ENCODE peak calls at places on chromosomes 6 and 20, in six cellular contexts. One of them, this sample, is unnamed.

GRCh38 chr6:25681848-25682247 is 29.8 kb downstream of the SCGN start:
- DNase-seq in nephron progenitor cell: no peak
- DNase-seq in stimulated activated CD4-positive, alpha-beta T cell treated with anti-CD3 and anti-CD28 coated beads, Interleukin-12 subunit alpha, Interleukin-12 subunit beta, amount 100 ng/mL, for 48 hours: no peak
- DNase-seq in HS-27A: no peak
- DNase-seq in fibroblast of mammary gland: no peak
- DNase-seq in AG04450: no peak
- DNase-seq in this sample: no peak

GRCh38 chr6:130575971-130576370 is 210.2 kb downstream of the TMEM200A start:
- DNase-seq in nephron progenitor cell: no peak
- DNase-seq in fibroblast of mammary gland: no peak
- DNase-seq in stimulated activated CD4-positive, alpha-beta T cell treated with anti-CD3 and anti-CD28 coated beads, Interleukin-12 subunit alpha, Interleukin-12 subunit beta, amount 100 ng/mL, for 48 hours: peak
- DNase-seq in AG04450: no peak
- DNase-seq in HS-27A: no peak
- DNase-seq in this sample: no peak

GRCh38 chr20:9677224-9677623 is 161.7 kb downstream of the PAK5 start:
- DNase-seq in fibroblast of mammary gland: no peak
- DNase-seq in HS-27A: no peak
- DNase-seq in nephron progenitor cell: no peak
- DNase-seq in stimulated activated CD4-positive, alpha-beta T cell treated with anti-CD3 and anti-CD28 coated beads, Interleukin-12 subunit alpha, Interleukin-12 subunit beta, amount 100 ng/mL, for 48 hours: no peak
- DNase-seq in AG04450: no peak
- DNase-seq in this sample: no peak

GRCh38 chr6:151240036-151240685 is 394 bp downstream of the AKAP12 start:
- DNase-seq in fibroblast of mammary gland: peak
- DNase-seq in AG04450: no peak
- DNase-seq in nephron progenitor cell: peak
- DNase-seq in stimulated activated CD4-positive, alpha-beta T cell treated with anti-CD3 and anti-CD28 coated beads, Interleukin-12 subunit alpha, Interleukin-12 subunit beta, amount 100 ng/mL, for 48 hours: peak
- DNase-seq in HS-27A: no peak
- DNase-seq in this sample: peak

GRCh38 chr6:6843057-6843627 is 254.6 kb downstream of the LY86 start:
- DNase-seq in fibroblast of mammary gland: peak
- DNase-seq in AG04450: no peak
- DNase-seq in nephron progenitor cell: no peak
- DNase-seq in stimulated activated CD4-positive, alpha-beta T cell treated with anti-CD3 and anti-CD28 coated beads, Interleukin-12 subunit alpha, Interleukin-12 subunit beta, amount 100 ng/mL, for 48 hours: no peak
- DNase-seq in HS-27A: no peak
- DNase-seq in this sample: no peak

GRCh38 chr6:130968486-130968885 is 94.6 kb downstream of the EPB41L2 start:
- DNase-seq in AG04450: no peak
- DNase-seq in HS-27A: no peak
- DNase-seq in nephron progenitor cell: no peak
- DNase-seq in fibroblast of mammary gland: no peak
- DNase-seq in stimulated activated CD4-positive, alpha-beta T cell treated with anti-CD3 and anti-CD28 coated beads, Interleukin-12 subunit alpha, Interleukin-12 subunit beta, amount 100 ng/mL, for 48 hours: no peak
- DNase-seq in this sample: no peak

GRCh38 chr6:16572317-16572716 is 188.9 kb downstream of the ATXN1 start:
- DNase-seq in stimulated activated CD4-positive, alpha-beta T cell treated with anti-CD3 and anti-CD28 coated beads, Interleukin-12 subunit alpha, Interleukin-12 subunit beta, amount 100 ng/mL, for 48 hours: no peak
- DNase-seq in fibroblast of mammary gland: no peak
- DNase-seq in HS-27A: no peak
- DNase-seq in nephron progenitor cell: no peak
- DNase-seq in AG04450: no peak
- DNase-seq in this sample: no peak

GRCh38 chr6:169428532-169428931 is 174.9 kb upstream of the THBS2 start:
- DNase-seq in nephron progenitor cell: no peak
- DNase-seq in stimulated activated CD4-positive, alpha-beta T cell treated with anti-CD3 and anti-CD28 coated beads, Interleukin-12 subunit alpha, Interleukin-12 subunit beta, amount 100 ng/mL, for 48 hours: no peak
- DNase-seq in AG04450: no peak
- DNase-seq in fibroblast of mammary gland: no peak
- DNase-seq in HS-27A: no peak
- DNase-seq in this sample: no peak

GRCh38 chr6:79269877-79270276 is 35.4 kb upstream of the HMGN3 start:
- DNase-seq in fibroblast of mammary gland: peak
- DNase-seq in HS-27A: no peak
- DNase-seq in stimulated activated CD4-positive, alpha-beta T cell treated with anti-CD3 and anti-CD28 coated beads, Interleukin-12 subunit alpha, Interleukin-12 subunit beta, amount 100 ng/mL, for 48 hours: no peak
- DNase-seq in AG04450: no peak
- DNase-seq in nephron progenitor cell: no peak
- DNase-seq in this sample: no peak

GRCh38 chr6:67411036-67411435 is 1224.0 kb upstream of the ADGRB3 start:
- DNase-seq in AG04450: no peak
- DNase-seq in stimulated activated CD4-positive, alpha-beta T cell treated with anti-CD3 and anti-CD28 coated beads, Interleukin-12 subunit alpha, Interleukin-12 subunit beta, amount 100 ng/mL, for 48 hours: no peak
- DNase-seq in nephron progenitor cell: no peak
- DNase-seq in fibroblast of mammary gland: no peak
- DNase-seq in HS-27A: no peak
- DNase-seq in this sample: no peak

GRCh38 chr20:30815577-30816181 is 441.8 kb upstream of the DEFB115 start:
- DNase-seq in nephron progenitor cell: no peak
- DNase-seq in fibroblast of mammary gland: no peak
- DNase-seq in HS-27A: no peak
- DNase-seq in stimulated activated CD4-positive, alpha-beta T cell treated with anti-CD3 and anti-CD28 coated beads, Interleukin-12 subunit alpha, Interleukin-12 subunit beta, amount 100 ng/mL, for 48 hours: no peak
- DNase-seq in AG04450: no peak
- DNase-seq in this sample: no peak

GRCh38 chr6:142927904-142928303 is 17.1 kb downstream of the HIVEP2 start:
- DNase-seq in AG04450: no peak
- DNase-seq in fibroblast of mammary gland: no peak
- DNase-seq in nephron progenitor cell: no peak
- DNase-seq in stimulated activated CD4-positive, alpha-beta T cell treated with anti-CD3 and anti-CD28 coated beads, Interleukin-12 subunit alpha, Interleukin-12 subunit beta, amount 100 ng/mL, for 48 hours: no peak
- DNase-seq in HS-27A: no peak
- DNase-seq in this sample: no peak

GRCh38 chr6:170096191-170096802 is 194.6 kb downstream of the DLL1 start:
- DNase-seq in nephron progenitor cell: peak
- DNase-seq in fibroblast of mammary gland: no peak
- DNase-seq in AG04450: no peak
- DNase-seq in HS-27A: no peak
- DNase-seq in stimulated activated CD4-positive, alpha-beta T cell treated with anti-CD3 and anti-CD28 coated beads, Interleukin-12 subunit alpha, Interleukin-12 subunit beta, amount 100 ng/mL, for 48 hours: no peak
- DNase-seq in this sample: peak

GRCh38 chr6:22468566-22468965 is 100.8 kb upstream of the HDGFL1 start:
- DNase-seq in fibroblast of mammary gland: peak
- DNase-seq in HS-27A: no peak
- DNase-seq in stimulated activated CD4-positive, alpha-beta T cell treated with anti-CD3 and anti-CD28 coated beads, Interleukin-12 subunit alpha, Interleukin-12 subunit beta, amount 100 ng/mL, for 48 hours: no peak
- DNase-seq in AG04450: no peak
- DNase-seq in nephron progenitor cell: no peak
- DNase-seq in this sample: no peak